ENCODE peak calls at places on chromosomes 16 and 17, in eight cellular contexts. One of them, this sample, is unnamed.

GRCh38 chr17:8785547-8786412 is 13.4 kb downstream of the MFSD6L start:
- DNase-seq in CD8-positive, alpha-beta T cell: peak
- DNase-seq in glutamatergic neuron: peak
- DNase-seq in astrocyte: peak
- DNase-seq in stomach: peak
- DNase-seq in heart right ventricle: peak
- DNase-seq in D721Med: no peak
- DNase-seq in AG10803: peak
- DNase-seq in this sample: peak

GRCh38 chr17:82592751-82593589 is 55.3 kb downstream of the WDR45B start:
- DNase-seq in CD8-positive, alpha-beta T cell: peak
- DNase-seq in glutamatergic neuron: peak
- DNase-seq in astrocyte: peak
- DNase-seq in stomach: peak
- DNase-seq in heart right ventricle: peak
- DNase-seq in D721Med: no peak
- DNase-seq in AG10803: peak
- DNase-seq in this sample: peak

GRCh38 chr17:47738178-47738577 is 5.1 kb downstream of the TBX21 start:
- DNase-seq in CD8-positive, alpha-beta T cell: no peak
- DNase-seq in glutamatergic neuron: no peak
- DNase-seq in astrocyte: no peak
- DNase-seq in stomach: no peak
- DNase-seq in heart right ventricle: no peak
- DNase-seq in D721Med: no peak
- DNase-seq in AG10803: no peak
- DNase-seq in this sample: no peak

GRCh38 chr17:50139950-50140885 is 10.3 kb upstream of the SAMD14 start:
- DNase-seq in CD8-positive, alpha-beta T cell: peak
- DNase-seq in glutamatergic neuron: peak
- DNase-seq in astrocyte: peak
- DNase-seq in stomach: peak
- DNase-seq in heart right ventricle: peak
- DNase-seq in D721Med: peak
- DNase-seq in AG10803: peak
- DNase-seq in this sample: peak

GRCh38 chr17:65181237-65182061 is 44.3 kb downstream of the RGS9 start:
- DNase-seq in CD8-positive, alpha-beta T cell: no peak
- DNase-seq in glutamatergic neuron: no peak
- DNase-seq in astrocyte: no peak
- DNase-seq in stomach: no peak
- DNase-seq in heart right ventricle: no peak
- DNase-seq in D721Med: no peak
- DNase-seq in AG10803: no peak
- DNase-seq in this sample: no peak

GRCh38 chr17:6471531-6472465 is 27.5 kb downstream of the PIMREG start:
- DNase-seq in CD8-positive, alpha-beta T cell: no peak
- DNase-seq in glutamatergic neuron: no peak
- DNase-seq in astrocyte: peak
- DNase-seq in stomach: no peak
- DNase-seq in heart right ventricle: no peak
- DNase-seq in D721Med: no peak
- DNase-seq in AG10803: peak
- DNase-seq in this sample: no peak

GRCh38 chr16:2535644-2536021 is 2.2 kb upstream of the PDPK1 start:
- DNase-seq in CD8-positive, alpha-beta T cell: no peak
- DNase-seq in glutamatergic neuron: no peak
- DNase-seq in astrocyte: peak
- DNase-seq in stomach: no peak
- DNase-seq in heart right ventricle: no peak
- DNase-seq in D721Med: no peak
- DNase-seq in AG10803: peak
- DNase-seq in this sample: no peak

GRCh38 chr17:58310511-58311428 is 17.8 kb downstream of the TSPOAP1 start:
- DNase-seq in CD8-positive, alpha-beta T cell: no peak
- DNase-seq in glutamatergic neuron: peak
- DNase-seq in astrocyte: no peak
- DNase-seq in stomach: peak
- DNase-seq in heart right ventricle: no peak
- DNase-seq in D721Med: peak
- DNase-seq in AG10803: no peak
- DNase-seq in this sample: peak

GRCh38 chr17:17146791-17147406 is 59.2 kb downstream of the PLD6 start:
- DNase-seq in CD8-positive, alpha-beta T cell: no peak
- DNase-seq in glutamatergic neuron: no peak
- DNase-seq in astrocyte: peak
- DNase-seq in stomach: no peak
- DNase-seq in heart right ventricle: no peak
- DNase-seq in D721Med: no peak
- DNase-seq in AG10803: no peak
- DNase-seq in this sample: no peak

GRCh38 chr17:75892556-75893224 is 4.1 kb downstream of the TRIM65 start:
- DNase-seq in CD8-positive, alpha-beta T cell: no peak
- DNase-seq in glutamatergic neuron: no peak
- DNase-seq in astrocyte: no peak
- DNase-seq in stomach: no peak
- DNase-seq in heart right ventricle: no peak
- DNase-seq in D721Med: no peak
- DNase-seq in AG10803: no peak
- DNase-seq in this sample: no peak

GRCh38 chr17:75891605-75892555 is 4.9 kb downstream of the TRIM65 start:
- DNase-seq in CD8-positive, alpha-beta T cell: no peak
- DNase-seq in glutamatergic neuron: no peak
- DNase-seq in astrocyte: no peak
- DNase-seq in stomach: peak
- DNase-seq in heart right ventricle: no peak
- DNase-seq in D721Med: no peak
- DNase-seq in AG10803: no peak
- DNase-seq in this sample: no peak

GRCh38 chr17:75888484-75888883 is 8.3 kb downstream of the TRIM65 start:
- DNase-seq in CD8-positive, alpha-beta T cell: no peak
- DNase-seq in glutamatergic neuron: no peak
- DNase-seq in astrocyte: no peak
- DNase-seq in stomach: no peak
- DNase-seq in heart right ventricle: no peak
- DNase-seq in D721Med: no peak
- DNase-seq in AG10803: no peak
- DNase-seq in this sample: no peak

GRCh38 chr17:75891022-75891604 is 5.6 kb downstream of the TRIM65 start:
- DNase-seq in CD8-positive, alpha-beta T cell: no peak
- DNase-seq in glutamatergic neuron: no peak
- DNase-seq in astrocyte: no peak
- DNase-seq in stomach: no peak
- DNase-seq in heart right ventricle: no peak
- DNase-seq in D721Med: peak
- DNase-seq in AG10803: no peak
- DNase-seq in this sample: no peak

DNA sequence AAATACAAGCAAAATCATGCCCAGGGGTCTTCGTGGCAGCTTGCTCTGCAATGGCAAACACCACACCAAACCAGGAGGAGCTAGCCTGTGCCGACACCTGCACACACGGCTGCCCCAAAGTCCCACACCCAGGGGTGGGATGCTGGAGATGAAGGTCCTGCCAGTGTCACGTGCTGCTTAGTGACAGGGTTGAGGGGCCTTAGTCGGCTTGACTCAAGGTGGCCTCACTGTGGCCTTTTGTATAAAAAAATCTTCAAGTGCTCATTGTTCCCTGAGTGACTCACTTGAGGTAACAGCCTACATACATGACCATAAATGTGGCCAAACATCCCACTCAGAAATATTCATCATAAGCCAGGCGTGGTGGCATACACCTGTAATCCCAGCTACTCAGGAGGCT is 7.3 kb downstream of the TRIM65 start:
- DNase-seq in CD8-positive, alpha-beta T cell: no peak
- DNase-seq in glutamatergic neuron: no peak
- DNase-seq in astrocyte: no peak
- DNase-seq in stomach: no peak
- DNase-seq in heart right ventricle: no peak
- DNase-seq in D721Med: no peak
- DNase-seq in AG10803: no peak
- DNase-seq in this sample: no peak
- TF ChIP-seq CTCF in CD8-positive, alpha-beta T cell: no peak
- TF ChIP-seq CTCF in glutamatergic neuron: no peak
- TF ChIP-seq CTCF in astrocyte: no peak
- TF ChIP-seq CTCF in stomach: no peak
- TF ChIP-seq CTCF in heart right ventricle: no peak
- TF ChIP-seq CTCF in D721Med: no peak
- TF ChIP-seq CTCF in AG10803: no peak
- TF ChIP-seq CTCF in this sample: no peak

GRCh38 chr16:4270595-4270994 is 2.2 kb downstream of the TFAP4 start:
- DNase-seq in CD8-positive, alpha-beta T cell: no peak
- DNase-seq in glutamatergic neuron: no peak
- DNase-seq in astrocyte: no peak
- DNase-seq in stomach: no peak
- DNase-seq in heart right ventricle: no peak
- DNase-seq in D721Med: no peak
- DNase-seq in AG10803: no peak
- DNase-seq in this sample: no peak

GRCh38 chr16:4273858-4274291 is 1.1 kb upstream of the TFAP4 start:
- DNase-seq in CD8-positive, alpha-beta T cell: no peak
- DNase-seq in glutamatergic neuron: peak
- DNase-seq in astrocyte: no peak
- DNase-seq in stomach: peak
- DNase-seq in heart right ventricle: peak
- DNase-seq in D721Med: no peak
- DNase-seq in AG10803: peak
- DNase-seq in this sample: peak

GRCh38 chr16:4272114-4272954 is 489 bp downstream of the TFAP4 start:
- DNase-seq in CD8-positive, alpha-beta T cell: no peak
- DNase-seq in glutamatergic neuron: peak
- DNase-seq in astrocyte: no peak
- DNase-seq in stomach: peak
- DNase-seq in heart right ventricle: peak
- DNase-seq in D721Med: no peak
- DNase-seq in AG10803: peak
- DNase-seq in this sample: peak

GRCh38 chr16:4270091-4270490 is 2.7 kb downstream of the TFAP4 start:
- DNase-seq in CD8-positive, alpha-beta T cell: no peak
- DNase-seq in glutamatergic neuron: no peak
- DNase-seq in astrocyte: no peak
- DNase-seq in stomach: no peak
- DNase-seq in heart right ventricle: no peak
- DNase-seq in D721Med: no peak
- DNase-seq in AG10803: no peak
- DNase-seq in this sample: no peak

GRCh38 chr16:4271176-4272113 is 1.4 kb downstream of the TFAP4 start:
- DNase-seq in CD8-positive, alpha-beta T cell: peak
- DNase-seq in glutamatergic neuron: peak
- DNase-seq in astrocyte: peak
- DNase-seq in stomach: peak
- DNase-seq in heart right ventricle: peak
- DNase-seq in D721Med: peak
- DNase-seq in AG10803: peak
- DNase-seq in this sample: peak
- TF ChIP-seq CTCF in CD8-positive, alpha-beta T cell: no peak
- TF ChIP-seq CTCF in glutamatergic neuron: no peak
- TF ChIP-seq CTCF in astrocyte: no peak
- TF ChIP-seq CTCF in stomach: no peak
- TF ChIP-seq CTCF in heart right ventricle: peak
- TF ChIP-seq CTCF in D721Med: peak
- TF ChIP-seq CTCF in AG10803: no peak
- TF ChIP-seq CTCF in this sample: no peak

GRCh38 chr17:1725642-1726511 is 1.4 kb downstream of the WDR81 start:
- DNase-seq in CD8-positive, alpha-beta T cell: no peak
- DNase-seq in glutamatergic neuron: no peak
- DNase-seq in astrocyte: no peak
- DNase-seq in stomach: no peak
- DNase-seq in heart right ventricle: no peak
- DNase-seq in D721Med: no peak
- DNase-seq in AG10803: no peak
- DNase-seq in this sample: no peak

GRCh38 chr17:1726626-1727257 is 2.2 kb downstream of the WDR81 start:
- DNase-seq in CD8-positive, alpha-beta T cell: no peak
- DNase-seq in glutamatergic neuron: no peak
- DNase-seq in astrocyte: no peak
- DNase-seq in stomach: no peak
- DNase-seq in heart right ventricle: no peak
- DNase-seq in D721Med: no peak
- DNase-seq in AG10803: no peak
- DNase-seq in this sample: no peak

GRCh38 chr17:1724351-1724868 is at the start of gene WDR81:
- DNase-seq in CD8-positive, alpha-beta T cell: peak
- DNase-seq in glutamatergic neuron: peak
- DNase-seq in astrocyte: peak
- DNase-seq in stomach: peak
- DNase-seq in heart right ventricle: peak
- DNase-seq in D721Med: peak
- DNase-seq in AG10803: peak
- DNase-seq in this sample: peak

GRCh38 chr17:1727258-1727789 is 2.8 kb downstream of the WDR81 start:
- DNase-seq in CD8-positive, alpha-beta T cell: no peak
- DNase-seq in glutamatergic neuron: no peak
- DNase-seq in astrocyte: no peak
- DNase-seq in stomach: no peak
- DNase-seq in heart right ventricle: no peak
- DNase-seq in D721Med: no peak
- DNase-seq in AG10803: no peak
- DNase-seq in this sample: no peak

DNA sequence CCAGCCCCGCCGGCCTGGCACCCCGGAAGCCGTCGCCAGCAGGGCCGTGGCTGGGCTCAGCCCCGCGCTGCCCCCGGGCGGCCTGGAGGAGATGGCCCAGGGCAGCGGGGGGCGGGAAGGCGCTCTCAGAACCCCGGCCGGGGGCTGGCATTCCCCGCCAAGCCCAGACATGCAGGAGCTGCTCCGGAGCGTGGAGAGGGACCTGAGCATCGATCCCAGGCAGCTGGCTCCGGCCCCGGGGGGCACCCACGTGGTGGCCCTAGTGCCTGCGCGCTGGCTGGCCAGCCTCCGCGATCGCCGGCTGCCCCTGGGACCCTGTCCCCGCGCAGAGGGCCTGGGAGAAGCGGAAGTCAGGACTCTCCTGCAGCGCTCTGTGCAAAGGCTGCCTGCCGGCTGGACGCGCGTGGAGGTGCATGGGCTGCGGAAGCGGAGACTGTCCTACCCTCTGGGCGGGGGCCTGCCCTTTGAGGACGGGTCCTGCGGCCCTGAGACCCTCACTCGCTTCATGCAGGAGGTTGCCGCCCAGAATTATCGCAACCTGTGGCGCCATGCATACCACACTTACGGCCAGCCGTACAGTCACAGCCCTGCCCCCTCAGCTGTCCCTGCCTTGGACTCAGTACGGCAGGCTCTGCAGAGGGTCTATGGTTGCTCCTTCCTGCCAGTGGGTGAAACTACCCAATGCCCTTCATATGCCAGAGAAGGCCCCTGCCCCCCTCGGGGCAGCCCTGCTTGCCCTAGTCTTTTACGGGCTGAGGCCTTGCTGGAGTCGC is 551 bp downstream of the WDR81 start:
- DNase-seq in CD8-positive, alpha-beta T cell: no peak
- DNase-seq in glutamatergic neuron: peak
- DNase-seq in astrocyte: no peak
- DNase-seq in stomach: no peak
- DNase-seq in heart right ventricle: no peak
- DNase-seq in D721Med: no peak
- DNase-seq in AG10803: no peak
- DNase-seq in this sample: no peak
- TF ChIP-seq CTCF in CD8-positive, alpha-beta T cell: no peak
- TF ChIP-seq CTCF in glutamatergic neuron: no peak
- TF ChIP-seq CTCF in astrocyte: no peak
- TF ChIP-seq CTCF in stomach: no peak
- TF ChIP-seq CTCF in heart right ventricle: no peak
- TF ChIP-seq CTCF in D721Med: no peak
- TF ChIP-seq CTCF in AG10803: no peak
- TF ChIP-seq CTCF in this sample: no peak

GRCh38 chr16:72066747-72067146 is 3.7 kb downstream of the HPR start:
- DNase-seq in CD8-positive, alpha-beta T cell: no peak
- DNase-seq in glutamatergic neuron: no peak
- DNase-seq in astrocyte: peak
- DNase-seq in stomach: no peak
- DNase-seq in heart right ventricle: peak
- DNase-seq in D721Med: no peak
- DNase-seq in AG10803: peak
- DNase-seq in this sample: peak
- TF ChIP-seq CTCF in CD8-positive, alpha-beta T cell: peak
- TF ChIP-seq CTCF in glutamatergic neuron: peak
- TF ChIP-seq CTCF in astrocyte: peak
- TF ChIP-seq CTCF in stomach: peak
- TF ChIP-seq CTCF in heart right ventricle: peak
- TF ChIP-seq CTCF in D721Med: peak
- TF ChIP-seq CTCF in AG10803: peak
- TF ChIP-seq CTCF in this sample: peak

This sample was measured in endothelial cell.